ENCODE peak calls at places on chromosomes 7 and 10, in nine cellular contexts. H is BE2C, A is IMR-90, T is AG04450, S is A673, M is right lobe of liver, O is pancreas, L is endodermal cell, X is GM12878. N is an unnamed sample. For H3K27me3, the result is how much of the 10 kb centered on the place peaks cover.

GRCh38 chr10:103125323-103126267 is 67.5 kb downstream of the NT5C2 start:
- DNase-seq in H (no peak), A (peak), T (no peak), S (no peak), M (no peak), O (no peak), L (no peak), X (peak), N (no peak)

GRCh38 chr7:291302-292092 is 1.5 kb downstream of the FOXL3 start:
- DNase-seq in H (no peak), A (no peak), T (no peak), S (no peak), M (no peak), O (peak), L (peak), X (no peak), N (no peak)

GRCh38 chr7:50667338-50667737 is 102.1 kb upstream of the DDC start:
- DNase-seq in H (no peak), A (no peak), T (no peak), S (no peak), M (peak), O (no peak), L (no peak), X (no peak), N (no peak)

GRCh38 chr7:39535720-39536119 is 30.5 kb upstream of the YAE1 start:
- DNase-seq in H (no peak), A (no peak), T (no peak), S (no peak), M (no peak), O (no peak), L (no peak), X (no peak), N (peak)

GRCh38 chr7:68785036-68785435 is 813.2 kb upstream of the AUTS2 start:
- DNase-seq in H (peak), A (no peak), T (no peak), S (no peak), M (no peak), O (no peak), L (no peak), X (no peak), N (no peak)

GRCh38 chr7:112132123-112132694 is 74.0 kb downstream of the DOCK4 start:
- DNase-seq in H (peak), A (no peak), T (no peak), S (no peak), M (no peak), O (no peak), L (no peak), X (no peak), N (no peak)

GRCh38 chr10:77165445-77166316 is 471.9 kb downstream of the KCNMA1 start:
- DNase-seq in H (peak), A (peak), T (no peak), S (peak), M (peak), O (no peak), L (peak), X (peak), N (peak)

GRCh38 chr7:55477781-55478374 is 94.4 kb downstream of the VOPP1 start:
- DNase-seq in H (no peak), A (peak), T (peak), S (no peak), M (no peak), O (no peak), L (peak), X (no peak), N (no peak)

GRCh38 chr7:150389532-150389816 is 10.3 kb downstream of the ZNF775 start:
- DNase-seq in H (no peak), A (peak), T (no peak), S (no peak), M (no peak), O (no peak), L (no peak), X (no peak), N (no peak)

GRCh38 chr7:16636533-16637173 is 8.9 kb downstream of the ANKMY2 start:
- DNase-seq in H (no peak), A (peak), T (peak), S (no peak), M (no peak), O (no peak), L (no peak), X (no peak), N (no peak)

GRCh38 chr7:37419496-37419895 is 29.2 kb downstream of the ELMO1 start:
- DNase-seq in H (no peak), A (no peak), T (no peak), S (no peak), M (no peak), O (no peak), L (no peak), X (no peak), N (no peak)

GRCh38 chr10:123847686-123848432 is 43.7 kb downstream of the CPXM2 start:
- DNase-seq in H (no peak), A (no peak), T (no peak), S (no peak), M (no peak), O (no peak), L (no peak), X (no peak), N (peak)

GRCh38 chr10:128068398-128069285 is 57.6 kb downstream of the MKI67 start:
- DNase-seq in H (no peak), A (no peak), T (no peak), S (no peak), M (peak), O (no peak), L (no peak), X (no peak), N (no peak)

GRCh38 chr7:1961776-1962276 is 270.9 kb downstream of the MAD1L1 start:
- DNase-seq in H (no peak), A (peak), T (peak), S (no peak), M (no peak), O (no peak), L (no peak), X (peak), N (peak)

GRCh38 chr7:28168393-28169158 is 12.0 kb downstream of the JAZF1 start:
- DNase-seq in H (no peak), A (peak), T (no peak), S (no peak), M (no peak), O (no peak), L (no peak), X (no peak), N (no peak)

GRCh38 chr10:123154943-123155505 is 822 bp downstream of the BUB3 start:
- DNase-seq in H (no peak), A (peak), T (no peak), S (no peak), M (no peak), O (no peak), L (peak), X (no peak), N (peak)

GRCh38 chr7:3439333-3440030 is 138.4 kb downstream of the SDK1 start:
- DNase-seq in H (no peak), A (peak), T (peak), S (peak), M (no peak), O (no peak), L (no peak), X (no peak), N (peak)

GRCh38 chr10:114492351-114493037 is 88.2 kb upstream of the AFAP1L2 start:
- DNase-seq in H (no peak), A (peak), T (no peak), S (peak), M (no peak), O (no peak), L (no peak), X (no peak), N (peak)

GRCh38 chr10:103564799-103565365 is 71.4 kb downstream of the NEURL1 start:
- DNase-seq in H (peak), A (no peak), T (no peak), S (peak), M (no peak), O (peak), L (peak), X (no peak), N (no peak)

GRCh38 chr10:70564113-70564725 is 38.3 kb downstream of the PRF1 start:
- DNase-seq in H (no peak), A (no peak), T (no peak), S (no peak), M (peak), O (no peak), L (peak), X (no peak), N (no peak)

GRCh38 chr7:98086231-98086855 is 20.3 kb upstream of the LMTK2 start:
- DNase-seq in H (no peak), A (no peak), T (no peak), S (no peak), M (peak), O (peak), L (no peak), X (no peak), N (peak)

GRCh38 chr7:157389951-157390730 is 53.3 kb downstream of the DNAJB6 start:
- DNase-seq in H (no peak), A (no peak), T (no peak), S (no peak), M (peak), O (no peak), L (no peak), X (no peak), N (no peak)

GRCh38 chr7:121021266-121021969 is 32.9 kb downstream of the CPED1 start:
- DNase-seq in H (no peak), A (no peak), T (no peak), S (no peak), M (no peak), O (no peak), L (no peak), X (no peak), N (no peak)

GRCh38 chr10:132575320-132576201 is 38.0 kb downstream of the INPP5A start:
- DNase-seq in H (no peak), A (peak), T (peak), S (no peak), M (peak), O (no peak), L (no peak), X (peak), N (peak)
- TF ChIP-seq CTCF in H (no peak), A (no peak), T (no peak), S (no peak), M (no peak), O (no peak), L (no peak), X (no peak), N (no peak)

GRCh38 chr10:100725041-100725440 is 20.3 kb upstream of the PAX2 start:
- DNase-seq in H (no peak), A (peak), T (no peak), S (no peak), M (no peak), O (no peak), L (peak), X (no peak), N (no peak)

GRCh38 chr10:100725869-100726426 is 19.4 kb upstream of the PAX2 start:
- DNase-seq in H (no peak), A (no peak), T (no peak), S (no peak), M (no peak), O (no peak), L (no peak), X (no peak), N (no peak)

GRCh38 chr10:100724531-100725027 is 20.8 kb upstream of the PAX2 start:
- DNase-seq in H (no peak), A (no peak), T (no peak), S (no peak), M (no peak), O (no peak), L (peak), X (no peak), N (no peak)

GRCh38 chr10:100723769-100724530 is 21.4 kb upstream of the PAX2 start:
- DNase-seq in H (no peak), A (no peak), T (no peak), S (no peak), M (no peak), O (no peak), L (peak), X (no peak), N (no peak)

DNA sequence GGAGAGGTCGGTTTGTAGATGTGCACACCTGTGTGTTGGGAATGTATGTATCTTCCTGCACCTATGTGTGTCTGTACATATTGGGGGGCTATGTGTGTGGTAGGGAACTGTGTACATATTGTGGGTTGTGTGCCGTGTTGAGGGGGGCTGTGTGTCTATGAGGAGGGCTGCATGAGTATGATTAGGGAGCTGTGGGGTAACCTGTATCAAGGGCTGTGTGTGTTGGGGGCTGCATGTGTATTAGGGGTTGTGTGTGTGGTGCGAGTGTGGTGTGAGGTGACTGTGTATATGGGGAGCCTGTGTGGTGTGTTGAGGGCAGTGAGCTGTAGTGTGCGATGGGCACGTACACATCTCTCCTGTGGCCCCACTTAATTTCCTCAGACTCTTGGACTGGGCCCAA is 22.2 kb upstream of the PAX2 start:
- DNase-seq in H (no peak), A (no peak), T (no peak), S (no peak), M (no peak), O (peak), L (peak), X (no peak), N (no peak)
- H3K27me3 ChIP-seq in H (under half), A (half or more), T (under half), S (half or more), M (under half), O (under half), L (half or more), X (under half), N (under half)

GRCh38 chr10:105288613-105289012 is 647.5 kb downstream of the SORCS3 start:
- DNase-seq in H (no peak), A (no peak), T (no peak), S (no peak), M (no peak), O (no peak), L (no peak), X (no peak), N (no peak)

GRCh38 chr10:105287970-105288369 is 646.9 kb downstream of the SORCS3 start:
- DNase-seq in H (no peak), A (no peak), T (no peak), S (no peak), M (no peak), O (no peak), L (no peak), X (no peak), N (no peak)

GRCh38 chr10:105292236-105292635 is 651.1 kb downstream of the SORCS3 start:
- DNase-seq in H (no peak), A (no peak), T (no peak), S (no peak), M (no peak), O (no peak), L (no peak), X (no peak), N (no peak)

DNA sequence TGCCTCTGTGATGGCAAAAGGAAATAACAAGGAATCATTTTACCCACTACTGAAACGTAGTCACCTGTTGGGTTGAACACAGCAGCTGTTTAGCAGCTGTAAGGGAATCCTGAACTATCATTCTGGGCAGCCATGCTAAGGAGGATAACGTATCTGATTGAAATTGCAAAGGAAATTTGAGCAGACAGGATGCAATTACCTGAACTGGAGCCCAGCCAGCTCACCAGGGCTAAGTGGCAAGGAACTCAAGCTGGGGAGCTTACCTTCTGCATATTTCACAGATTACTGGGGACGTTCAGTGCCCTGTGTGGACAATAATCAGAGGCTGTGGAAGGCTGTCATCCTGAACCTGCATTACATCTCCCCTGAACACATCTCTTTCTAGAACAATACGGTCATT is 650.5 kb downstream of the SORCS3 start:
- DNase-seq in H (no peak), A (no peak), T (no peak), S (no peak), M (no peak), O (no peak), L (no peak), X (no peak), N (peak)
- H3K4me3 ChIP-seq in H (no peak), A (no peak), T (no peak), S (no peak), M (no peak), O (no peak), L (no peak), X (no peak), N (no peak)

DNA sequence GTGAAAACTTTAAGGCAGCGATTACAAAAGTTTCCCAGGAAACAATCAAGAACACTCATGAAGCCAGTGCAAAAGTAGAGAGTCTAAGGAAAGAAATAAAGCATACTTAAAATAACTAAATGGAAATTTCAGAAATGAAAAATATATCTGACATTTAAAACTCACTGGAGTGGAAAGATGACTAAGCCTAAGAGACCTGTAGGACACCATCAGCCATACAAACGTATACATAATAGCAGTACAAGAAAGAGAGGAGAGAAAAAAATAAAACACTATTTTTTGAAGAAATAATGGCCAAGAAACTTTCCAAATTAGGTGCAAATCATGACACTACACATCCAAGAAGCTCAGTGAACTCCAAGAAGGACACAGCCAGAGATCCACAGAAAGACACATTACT is 5.4 kb upstream of the AKR1D1 start:
- DNase-seq in H (no peak), A (no peak), T (no peak), S (no peak), M (no peak), O (no peak), L (no peak), X (no peak), N (no peak)
- TF ChIP-seq CTCF in H (no peak), A (no peak), T (no peak), S (no peak), M (no peak), O (no peak), L (no peak), X (no peak), N (no peak)

GRCh38 chr7:155516466-155516865 is 29.9 kb downstream of the CNPY1 start:
- DNase-seq in H (no peak), A (no peak), T (no peak), S (no peak), M (no peak), O (no peak), L (peak), X (no peak), N (no peak)

GRCh38 chr7:155513543-155514285 is 32.6 kb downstream of the CNPY1 start:
- DNase-seq in H (no peak), A (no peak), T (no peak), S (no peak), M (no peak), O (no peak), L (peak), X (no peak), N (no peak)

GRCh38 chr7:155514296-155514695 is 32.1 kb downstream of the CNPY1 start:
- DNase-seq in H (no peak), A (no peak), T (no peak), S (no peak), M (no peak), O (no peak), L (no peak), X (no peak), N (no peak)

GRCh38 chr7:155517452-155517851 is 28.9 kb downstream of the CNPY1 start:
- DNase-seq in H (no peak), A (no peak), T (no peak), S (no peak), M (no peak), O (no peak), L (no peak), X (no peak), N (no peak)

DNA sequence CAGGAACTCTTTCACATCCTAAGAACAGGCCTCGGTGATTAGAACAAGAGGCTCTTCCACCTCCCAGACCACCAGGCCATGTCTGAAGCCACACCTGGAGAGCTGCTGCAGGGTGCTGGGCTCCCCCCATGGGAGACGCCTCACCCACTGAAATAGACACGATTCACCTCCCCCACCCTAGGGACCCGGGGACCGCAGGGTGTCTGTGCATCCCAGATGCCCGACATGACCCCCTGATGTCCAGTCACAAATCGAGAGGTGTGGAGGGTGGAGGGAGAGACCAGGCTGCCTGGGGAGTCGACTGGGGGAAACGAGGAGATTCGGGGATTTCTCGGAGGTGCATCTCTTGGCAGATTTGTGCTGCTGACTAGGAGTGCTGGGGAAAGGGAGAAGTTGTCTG is 31.0 kb downstream of the CNPY1 start:
- DNase-seq in H (no peak), A (no peak), T (no peak), S (no peak), M (no peak), O (no peak), L (no peak), X (no peak), N (no peak)
- H3K27me3 ChIP-seq in H (half or more), A (under half), T (under half), S (half or more), M (under half), O (under half), L (half or more), X (under half), N (under half)

N was measured in bronchial epithelial cell.